ENCODE peak calls at places on chromosomes 13 and 19, in five cellular contexts. P, X, O, A and V are unnamed samples.

GRCh38 chr13:66560991-66561390 is 669.1 kb downstream of the PCDH9 start:
- DNase-seq in P (no peak), X (no peak), O (no peak), A (no peak), V (no peak)

GRCh38 chr13:110390572-110390971 is 83.5 kb downstream of the COL4A2 start:
- DNase-seq in P (no peak), X (peak), O (peak), A (no peak), V (peak)

GRCh38 chr19:29845576-29846176 is 33.9 kb downstream of the CCNE1 start:
- DNase-seq in P (no peak), X (peak), O (peak), A (peak), V (peak)

GRCh38 chr13:46712524-46712923 is 84.4 kb downstream of the ESD start:
- DNase-seq in P (no peak), X (no peak), O (no peak), A (no peak), V (no peak)

GRCh38 chr13:100130092-100130491 is 41.2 kb downstream of the PCCA start:
- DNase-seq in P (no peak), X (peak), O (peak), A (no peak), V (no peak)

GRCh38 chr13:112095354-112095753 is 28.4 kb downstream of the SOX1 start:
- DNase-seq in P (no peak), X (no peak), O (no peak), A (no peak), V (no peak)

GRCh38 chr13:36282818-36283432 is 14.7 kb downstream of the CCDC169 start:
- DNase-seq in P (peak), X (peak), O (peak), A (no peak), V (no peak)

GRCh38 chr19:47697863-47698609 is 15.2 kb upstream of the EHD2 start:
- DNase-seq in P (peak), X (peak), O (peak), A (peak), V (peak)

GRCh38 chr19:9622531-9622930 is 1.5 kb upstream of the ZNF561 start:
- DNase-seq in P (no peak), X (no peak), O (peak), A (no peak), V (no peak)

GRCh38 chr13:38872693-38873092 is 117.9 kb downstream of the STOML3 start:
- DNase-seq in P (no peak), X (peak), O (peak), A (peak), V (no peak)

GRCh38 chr13:60258349-60258748 is 94.6 kb upstream of the DIAPH3 start:
- DNase-seq in P (no peak), X (no peak), O (no peak), A (no peak), V (no peak)

GRCh38 chr13:26710166-26710565 is 50.4 kb downstream of the GPR12 start:
- DNase-seq in P (no peak), X (no peak), O (no peak), A (no peak), V (no peak)

GRCh38 chr13:26709461-26709860 is 51.1 kb downstream of the GPR12 start:
- DNase-seq in P (no peak), X (no peak), O (no peak), A (no peak), V (no peak)

GRCh38 chr13:26706381-26706780 is 54.2 kb downstream of the GPR12 start:
- DNase-seq in P (no peak), X (no peak), O (no peak), A (no peak), V (no peak)

GRCh38 chr13:26707122-26708006 is 53.2 kb downstream of the GPR12 start:
- DNase-seq in P (no peak), X (peak), O (peak), A (peak), V (peak)

DNA sequence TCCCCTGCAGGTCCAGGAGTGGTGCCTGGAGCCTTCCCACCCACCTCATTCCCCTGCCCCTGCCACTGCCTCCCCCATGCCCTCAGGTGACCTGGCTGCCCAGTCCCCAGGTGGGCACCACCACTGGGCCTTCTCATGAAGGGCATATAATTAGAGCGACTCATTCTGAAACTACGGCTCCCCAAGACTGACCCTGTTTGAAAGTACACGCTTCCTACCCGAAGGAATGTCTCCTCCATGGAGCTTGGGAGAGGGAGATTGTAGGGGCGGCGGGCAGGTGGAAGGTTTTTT is 52.6 kb downstream of the GPR12 start:
- DNase-seq in P (no peak), X (no peak), O (no peak), A (no peak), V (no peak)
- TF ChIP-seq CTCF in P (no peak), X (no peak), O (no peak), A (no peak), V (no peak)

DNA sequence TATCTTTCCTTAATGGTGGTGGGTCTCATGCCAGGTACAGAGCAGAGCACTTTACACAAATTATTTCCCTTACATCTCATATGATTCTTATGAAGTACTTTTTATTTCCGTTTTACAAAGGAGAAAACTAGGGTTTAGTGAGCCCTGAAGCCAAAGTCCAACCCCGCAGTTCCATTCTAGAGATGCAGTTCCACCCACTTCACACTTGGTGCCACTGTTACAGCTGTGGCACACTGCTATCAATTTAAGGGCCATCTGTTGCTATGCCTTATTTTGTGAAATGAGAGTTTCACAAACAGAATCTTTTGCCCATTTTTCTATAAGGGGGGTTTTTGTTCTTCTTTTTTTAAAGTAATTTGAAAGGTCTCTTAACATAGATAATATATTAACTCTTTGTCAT is 12.9 kb downstream of the MIPEP start:
- DNase-seq in P (no peak), X (peak), O (no peak), A (no peak), V (no peak)
- TF ChIP-seq CTCF in P (peak), X (peak), O (peak), A (peak), V (peak)

DNA sequence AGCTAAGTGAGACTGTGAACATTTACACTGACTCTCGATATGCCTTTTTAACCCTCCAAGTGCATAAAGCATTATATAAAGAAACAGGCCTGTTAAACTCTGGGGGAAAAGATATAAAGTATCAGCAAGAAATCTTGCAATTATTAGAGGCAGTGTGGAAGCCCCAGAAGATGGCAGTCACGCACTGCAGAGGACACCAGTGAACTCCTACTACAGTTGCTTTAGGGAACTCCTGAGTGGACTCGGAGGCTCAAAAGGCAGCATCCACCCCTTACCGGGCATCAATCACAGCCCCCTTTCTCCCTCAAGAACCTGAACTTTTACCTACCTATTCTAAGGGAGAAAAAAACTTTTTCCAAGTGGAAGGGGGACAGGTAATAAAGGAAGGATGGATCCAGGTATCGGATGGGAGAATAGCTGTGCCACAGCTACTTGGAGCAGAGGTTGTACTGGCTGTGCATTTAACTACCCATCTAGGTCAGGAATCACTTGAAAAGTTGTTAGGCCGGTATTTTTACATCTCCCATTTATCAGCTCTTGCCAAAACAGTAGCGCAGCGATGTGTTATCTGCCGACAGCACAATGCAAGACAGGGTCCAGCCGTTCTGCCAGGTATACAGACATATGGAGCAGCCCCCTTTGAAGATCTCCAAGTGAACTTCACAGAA is 80.1 kb downstream of the ZNF486 start:
- DNase-seq in P (no peak), X (peak), O (peak), A (no peak), V (no peak)
- TF ChIP-seq CTCF in P (no peak), X (peak), O (peak), A (peak), V (no peak)

DNA sequence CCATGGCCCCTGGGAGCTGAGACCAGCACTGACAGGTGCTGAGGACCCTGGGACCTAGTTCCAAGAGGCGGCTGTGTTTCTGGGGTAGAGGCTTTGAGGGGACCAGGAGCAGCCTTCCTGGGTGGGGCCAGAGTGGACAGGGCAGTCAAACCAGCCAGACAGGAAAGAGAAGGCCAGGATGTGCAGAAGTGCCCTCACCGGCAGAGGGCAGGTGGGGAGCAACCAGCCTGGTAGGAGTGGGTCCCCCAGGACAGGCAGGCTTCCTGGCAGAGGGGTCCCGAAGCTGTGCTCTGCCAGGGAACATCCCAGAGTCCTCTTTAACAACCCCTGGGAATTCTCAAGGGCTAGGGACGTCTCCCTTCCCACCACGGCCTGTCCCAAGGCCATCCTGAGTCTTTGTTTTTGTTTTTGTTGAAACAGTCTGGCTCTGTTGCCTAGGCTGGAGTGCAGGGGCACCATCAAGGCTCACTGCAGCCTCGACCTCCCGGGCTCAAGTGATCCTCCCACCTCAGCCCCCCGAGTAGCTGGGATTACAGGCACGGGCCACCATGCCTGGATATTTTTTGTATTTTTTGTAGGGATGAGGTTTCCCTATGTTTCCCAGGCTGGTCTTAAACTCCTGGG is 3.0 kb upstream of the HIPK4 start:
- DNase-seq in P (no peak), X (no peak), O (no peak), A (no peak), V (no peak)
- TF ChIP-seq CTCF in P (peak), X (peak), O (no peak), A (peak), V (peak)

GRCh38 chr13:22095794-22096193 is 424.9 kb downstream of the FGF9 start:
- DNase-seq in P (no peak), X (no peak), O (no peak), A (no peak), V (no peak)

GRCh38 chr13:22090114-22090513 is 419.2 kb downstream of the FGF9 start:
- DNase-seq in P (no peak), X (no peak), O (no peak), A (no peak), V (no peak)

GRCh38 chr13:22091222-22091970 is 420.5 kb downstream of the FGF9 start:
- DNase-seq in P (no peak), X (peak), O (no peak), A (no peak), V (no peak)

GRCh38 chr13:22091971-22092300 is 421.1 kb downstream of the FGF9 start:
- DNase-seq in P (no peak), X (no peak), O (no peak), A (no peak), V (no peak)

GRCh38 chr13:22092791-22093545 is 422.1 kb downstream of the FGF9 start:
- DNase-seq in P (no peak), X (no peak), O (no peak), A (no peak), V (no peak)
- TF ChIP-seq CTCF in P (no peak), X (no peak), O (no peak), A (no peak), V (no peak)

DNA sequence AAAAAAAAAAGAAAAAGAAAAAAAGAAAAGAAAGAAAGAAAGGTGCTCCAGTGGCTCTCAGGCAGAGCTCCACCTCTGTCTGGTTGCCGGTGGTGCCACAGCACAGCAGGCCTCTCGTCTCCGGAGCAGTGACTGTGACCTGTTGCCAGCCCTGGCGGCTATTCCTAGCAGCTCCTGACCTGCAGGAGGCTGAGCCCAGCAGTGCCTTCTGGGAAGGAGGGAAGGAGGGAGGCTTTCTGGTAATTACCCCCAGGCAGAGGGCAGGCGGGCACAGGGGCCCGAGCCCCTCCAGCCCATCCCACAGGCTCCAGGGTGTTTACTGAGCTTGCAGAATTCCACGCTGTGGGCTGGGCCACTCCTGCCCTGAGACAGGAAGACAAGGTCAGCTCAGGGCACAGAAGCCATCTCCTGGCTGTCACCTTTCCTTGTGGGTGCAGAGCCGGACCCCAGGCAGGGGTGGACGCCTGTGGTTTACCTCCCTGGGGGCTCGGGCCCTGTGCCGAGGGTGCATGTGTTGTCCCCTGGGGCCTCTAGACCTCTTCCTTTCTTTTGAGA is 77.9 kb downstream of the GNG7 start:
- DNase-seq in P (no peak), X (no peak), O (no peak), A (peak), V (no peak)
- TF ChIP-seq CTCF in P (peak), X (no peak), O (no peak), A (no peak), V (no peak)